ENCODE peak calls at places on chromosomes 4 and X, in nine cellular contexts. A is HFF-Myc, J is epithelial cell of esophagus, D is GM10248, Q is epithelial cell of proximal tubule, I is tibial artery, Z is endodermal cell, U is HCT116, M is AG04450. P is an unnamed sample.

GRCh38 chrX:134798472-134798871 is 140.2 kb upstream of the PLAC1 start:
- DNase-seq in U (no peak), I (no peak), M (no peak), D (no peak), A (no peak), Q (no peak), Z (peak), J (no peak), P (no peak)

GRCh38 chr4:139367421-139368090 is 65.3 kb upstream of the NDUFC1 start:
- DNase-seq in M (peak), A (peak), U (no peak), D (no peak), Z (no peak), J (no peak), Q (no peak), I (no peak), P (no peak)

GRCh38 chr4:163350672-163351071 is 7.0 kb downstream of the NPY5R start:
- DNase-seq in J (peak), D (no peak), Q (peak), U (peak), M (no peak), A (no peak), I (no peak), Z (no peak), P (no peak)

GRCh38 chr4:36734296-36734695 is 452.9 kb downstream of the DTHD1 start:
- DNase-seq in I (no peak), Z (no peak), A (no peak), M (no peak), D (no peak), J (no peak), U (no peak), Q (no peak), P (no peak)

GRCh38 chr4:133149932-133150642 is 993 bp downstream of the PCDH10 start:
- DNase-seq in I (no peak), D (peak), U (no peak), Z (no peak), A (no peak), Q (no peak), M (no peak), J (no peak), P (no peak)

GRCh38 chr4:35934370-35934981 is 309.8 kb downstream of the ARAP2 start:
- DNase-seq in J (peak), M (no peak), I (no peak), U (peak), D (no peak), A (peak), Q (no peak), Z (no peak), P (no peak)

GRCh38 chrX:47285762-47286320 is 53.0 kb downstream of the USP11 start:
- DNase-seq in I (no peak), J (no peak), Q (no peak), M (no peak), U (no peak), A (no peak), Z (no peak), D (no peak), P (no peak)

GRCh38 chr4:89724716-89725115 is 112.2 kb downstream of the SNCA start:
- DNase-seq in I (no peak), U (no peak), D (no peak), J (peak), Q (no peak), M (peak), Z (no peak), A (no peak), P (no peak)

GRCh38 chr4:2714918-2715317 is 41.2 kb downstream of the TNIP2 start:
- DNase-seq in M (no peak), Q (no peak), D (no peak), J (no peak), I (no peak), Z (no peak), A (no peak), U (no peak), P (no peak)

GRCh38 chrX:109336141-109336540 is 145.7 kb downstream of the GUCY2F start:
- DNase-seq in M (no peak), J (no peak), U (no peak), Z (no peak), Q (no peak), I (no peak), D (no peak), A (no peak), P (no peak)

GRCh38 chr4:100016191-100016590 is 66.1 kb upstream of the H2AZ1 start:
- DNase-seq in M (peak), I (no peak), D (no peak), Z (no peak), Q (no peak), A (peak), U (no peak), J (no peak), P (no peak)

GRCh38 chrX:24424948-24425347 is 40.1 kb upstream of the PDK3 start:
- DNase-seq in M (no peak), I (peak), A (no peak), J (no peak), Q (no peak), D (no peak), U (no peak), Z (no peak), P (no peak)

GRCh38 chr4:107931775-107932321 is 499 bp downstream of the CYP2U1 start:
- DNase-seq in U (no peak), Q (no peak), J (no peak), M (no peak), A (no peak), D (no peak), I (peak), Z (no peak), P (no peak)

DNA sequence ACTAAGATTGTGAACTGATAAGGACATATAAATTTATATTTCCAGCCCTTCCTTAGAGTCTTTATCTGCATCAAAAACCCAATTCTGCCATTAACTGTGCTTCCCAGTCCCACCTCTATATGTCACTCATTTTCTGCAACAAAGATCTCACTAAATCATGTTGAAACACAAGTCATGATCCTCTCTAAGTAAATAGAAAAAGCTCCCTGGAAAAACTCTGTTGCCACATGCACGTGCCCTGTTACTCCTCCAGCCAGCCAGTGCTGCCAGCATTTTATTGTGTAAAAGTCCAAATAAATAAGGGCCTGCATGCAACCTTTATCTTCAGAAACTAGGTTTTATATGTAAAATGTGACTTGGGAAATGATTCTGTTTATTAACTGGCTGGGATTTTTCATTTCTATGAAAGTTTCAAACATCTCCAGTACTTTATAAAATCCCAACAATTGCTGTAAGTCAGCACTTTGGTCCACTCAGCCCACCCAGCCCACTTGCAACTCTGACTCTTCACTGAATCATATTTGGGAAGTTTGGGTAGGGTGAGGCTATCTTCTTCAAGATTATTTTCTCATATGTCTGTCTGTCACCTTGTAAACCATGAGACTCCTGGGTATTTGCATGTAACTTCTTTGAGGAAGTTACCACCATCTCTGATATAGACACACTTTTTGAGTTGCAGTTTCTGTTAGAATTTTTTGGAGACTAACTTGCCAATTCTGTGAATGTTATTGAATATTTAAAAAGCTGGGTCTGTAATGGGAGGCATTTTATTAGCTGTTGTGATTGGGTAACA is 40.0 kb upstream of the SMARCA5 start:
- DNase-seq in D (peak), I (no peak), Z (no peak), M (no peak), U (no peak), A (no peak), J (no peak), Q (no peak), P (no peak)
- TF ChIP-seq CTCF in D (no peak), I (no peak), Z (no peak), M (no peak), U (no peak), A (no peak), J (no peak), Q (no peak), P (no peak)

GRCh38 chrX:34338046-34338445 is 205.9 kb upstream of the FAM47A start:
- DNase-seq in A (no peak), Q (no peak), J (no peak), M (no peak), D (no peak), I (no peak), U (no peak), Z (no peak), P (no peak)

GRCh38 chrX:34332336-34332735 is 200.2 kb upstream of the FAM47A start:
- DNase-seq in Z (no peak), J (no peak), A (no peak), I (no peak), U (no peak), D (no peak), M (no peak), Q (no peak), P (no peak)
- TF ChIP-seq CTCF in Z (peak), J (peak), A (no peak), I (no peak), U (no peak), D (no peak), M (no peak), Q (peak), P (no peak)

GRCh38 chr4:106507440-106507839 is 138.9 kb upstream of the GIMD1 start:
- DNase-seq in M (no peak), Z (no peak), D (no peak), A (no peak), Q (no peak), I (no peak), U (no peak), J (no peak), P (no peak)

GRCh38 chr4:106497271-106497670 is 128.7 kb upstream of the GIMD1 start:
- DNase-seq in I (no peak), M (no peak), Q (no peak), U (no peak), D (no peak), A (no peak), J (no peak), Z (no peak), P (no peak)

GRCh38 chr4:106502106-106502699 is 133.6 kb upstream of the GIMD1 start:
- DNase-seq in U (peak), A (peak), D (peak), I (no peak), Z (peak), Q (peak), J (peak), M (peak), P (no peak)
- TF ChIP-seq CTCF in U (peak), A (peak), D (peak), I (peak), Z (peak), Q (peak), J (peak), M (peak), P (peak)

DNA sequence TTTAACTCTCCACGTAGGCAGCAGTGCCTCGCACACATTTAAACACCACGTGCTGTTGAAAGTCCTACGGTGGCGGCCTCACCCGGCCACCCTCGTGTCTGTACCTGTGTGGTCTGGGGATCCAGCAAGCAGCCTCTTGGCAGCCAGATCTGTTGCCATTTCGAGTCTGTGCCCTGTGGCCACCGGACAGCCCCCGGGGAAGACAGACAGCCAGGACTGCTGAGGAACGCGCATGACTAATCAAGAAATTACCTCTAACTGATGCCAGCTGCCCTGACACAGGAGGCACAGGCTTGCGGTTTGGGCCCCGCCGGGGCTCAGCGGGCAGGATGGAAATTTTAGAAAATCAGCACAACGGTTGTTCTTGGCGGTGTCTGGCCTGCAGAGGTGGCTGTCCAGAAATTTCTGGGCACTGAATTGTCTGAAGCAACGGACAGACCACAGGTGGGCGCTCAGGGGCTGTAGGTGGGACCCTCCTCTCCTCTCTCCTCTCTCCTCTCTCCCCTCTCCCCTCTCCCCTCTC is 15.6 kb upstream of the ASMTL start:
- DNase-seq in A (no peak), M (no peak), J (peak), D (peak), I (peak), Q (no peak), Z (peak), U (no peak), P (peak)
- TF ChIP-seq CTCF in A (peak), M (no peak), J (no peak), D (peak), I (no peak), Q (no peak), Z (no peak), U (no peak), P (no peak)

GRCh38 chr4:122826000-122826595 is 533 bp upstream of the FGF2 start:
- DNase-seq in M (no peak), A (no peak), Z (no peak), U (no peak), Q (no peak), J (no peak), D (no peak), I (no peak), P (no peak)

GRCh38 chr4:122827258-122827887 is 742 bp downstream of the FGF2 start:
- DNase-seq in A (no peak), D (peak), M (no peak), J (no peak), I (peak), U (no peak), Q (no peak), Z (peak), P (no peak)

GRCh38 chr4:122830392-122831095 is 3.9 kb downstream of the FGF2 start:
- DNase-seq in Q (no peak), D (no peak), M (no peak), A (peak), I (no peak), Z (no peak), J (no peak), U (no peak), P (no peak)

GRCh38 chr4:122826596-122827257 is at the start of gene FGF2:
- DNase-seq in Q (no peak), J (peak), D (peak), U (no peak), Z (peak), I (peak), M (no peak), A (no peak), P (no peak)

GRCh38 chr4:122827899-122828601 is 1.4 kb downstream of the FGF2 start:
- DNase-seq in U (no peak), Z (peak), Q (peak), M (no peak), D (peak), J (peak), A (no peak), I (peak), P (no peak)
- TF ChIP-seq CTCF in U (no peak), Z (peak), Q (peak), M (peak), D (peak), J (no peak), A (no peak), I (peak), P (no peak)

DNA sequence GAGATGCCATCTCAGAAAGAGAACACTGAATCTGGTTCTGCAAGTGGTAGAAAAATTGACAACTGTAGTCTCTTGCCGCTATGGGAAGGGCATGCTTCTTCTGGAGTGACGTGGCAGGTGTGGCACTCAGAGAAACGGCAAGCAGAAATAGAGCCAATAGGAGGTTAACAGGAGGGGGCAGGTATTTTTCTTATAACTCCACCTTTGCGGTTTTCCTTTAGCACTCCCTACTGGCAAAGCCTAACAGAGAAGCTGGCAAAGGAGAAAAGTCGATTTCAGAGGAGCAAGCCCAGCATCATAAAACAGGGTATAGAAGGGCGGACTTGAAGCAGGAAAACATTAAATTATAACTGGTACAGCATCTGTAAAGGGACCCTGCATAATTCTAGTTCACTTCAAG is 1382.2 kb downstream of the PCDH18 start:
- DNase-seq in U (no peak), M (no peak), J (no peak), A (no peak), D (no peak), Q (no peak), Z (peak), I (no peak), P (no peak)
- TF ChIP-seq CTCF in U (no peak), M (no peak), J (no peak), A (no peak), D (no peak), Q (no peak), Z (peak), I (no peak), P (no peak)

P was measured in CD14-positive monocyte.